ENCODE peak calls at places on chromosomes 12 and 14, in ten cellular contexts. One of them, this sample, is unnamed.

GRCh38 chr14:93587330-93587729 is 156.6 kb downstream of the UNC79 start:
- DNase-seq in H9: no peak
- DNase-seq in cardiac muscle cell: no peak
- DNase-seq in HepG2: no peak
- DNase-seq in BE2C: no peak
- DNase-seq in fibroblast of mammary gland: no peak
- DNase-seq in AG04450: no peak
- DNase-seq in ascending aorta: no peak
- DNase-seq in B cell: no peak
- DNase-seq in coronary artery: no peak
- DNase-seq in this sample: no peak

GRCh38 chr12:117684471-117684870 is 284.3 kb downstream of the KSR2 start:
- DNase-seq in B cell: no peak
- DNase-seq in ascending aorta: no peak
- DNase-seq in AG04450: no peak
- DNase-seq in coronary artery: no peak
- DNase-seq in fibroblast of mammary gland: no peak
- DNase-seq in HepG2: no peak
- DNase-seq in BE2C: no peak
- DNase-seq in cardiac muscle cell: no peak
- DNase-seq in H9: no peak
- DNase-seq in this sample: no peak

GRCh38 chr14:36346052-36346451 is 25.6 kb upstream of the MBIP start:
- DNase-seq in B cell: no peak
- DNase-seq in HepG2: no peak
- DNase-seq in fibroblast of mammary gland: no peak
- DNase-seq in coronary artery: no peak
- DNase-seq in H9: no peak
- DNase-seq in cardiac muscle cell: no peak
- DNase-seq in AG04450: no peak
- DNase-seq in BE2C: no peak
- DNase-seq in ascending aorta: no peak
- DNase-seq in this sample: no peak

GRCh38 chr14:77059276-77059934 is 30.9 kb upstream of the IRF2BPL start:
- DNase-seq in HepG2: peak
- DNase-seq in B cell: no peak
- DNase-seq in cardiac muscle cell: peak
- DNase-seq in fibroblast of mammary gland: peak
- DNase-seq in AG04450: no peak
- DNase-seq in H9: peak
- DNase-seq in coronary artery: no peak
- DNase-seq in ascending aorta: no peak
- DNase-seq in BE2C: peak
- DNase-seq in this sample: no peak

GRCh38 chr12:225012-225411 is 11.1 kb upstream of the SLC6A12 start:
- DNase-seq in cardiac muscle cell: no peak
- DNase-seq in coronary artery: peak
- DNase-seq in fibroblast of mammary gland: no peak
- DNase-seq in ascending aorta: no peak
- DNase-seq in AG04450: no peak
- DNase-seq in B cell: peak
- DNase-seq in HepG2: no peak
- DNase-seq in H9: peak
- DNase-seq in BE2C: no peak
- DNase-seq in this sample: no peak

GRCh38 chr14:79971330-79971729 is 240.0 kb downstream of the DIO2 start:
- DNase-seq in BE2C: no peak
- DNase-seq in HepG2: no peak
- DNase-seq in ascending aorta: no peak
- DNase-seq in coronary artery: no peak
- DNase-seq in cardiac muscle cell: no peak
- DNase-seq in B cell: no peak
- DNase-seq in AG04450: peak
- DNase-seq in fibroblast of mammary gland: peak
- DNase-seq in H9: no peak
- DNase-seq in this sample: no peak

GRCh38 chr14:98906123-98906995 is 365.6 kb downstream of the BCL11B start:
- DNase-seq in cardiac muscle cell: peak
- DNase-seq in H9: no peak
- DNase-seq in fibroblast of mammary gland: peak
- DNase-seq in B cell: no peak
- DNase-seq in ascending aorta: no peak
- DNase-seq in coronary artery: no peak
- DNase-seq in HepG2: peak
- DNase-seq in AG04450: no peak
- DNase-seq in BE2C: no peak
- DNase-seq in this sample: no peak

GRCh38 chr14:48792376-48793024 is 793.7 kb downstream of the RPS29 start:
- DNase-seq in ascending aorta: no peak
- DNase-seq in H9: peak
- DNase-seq in AG04450: no peak
- DNase-seq in fibroblast of mammary gland: no peak
- DNase-seq in B cell: no peak
- DNase-seq in cardiac muscle cell: no peak
- DNase-seq in HepG2: peak
- DNase-seq in BE2C: no peak
- DNase-seq in coronary artery: no peak
- DNase-seq in this sample: no peak

GRCh38 chr12:102776041-102776440 is 141.0 kb downstream of the PAH start:
- DNase-seq in B cell: no peak
- DNase-seq in H9: no peak
- DNase-seq in HepG2: no peak
- DNase-seq in cardiac muscle cell: no peak
- DNase-seq in BE2C: no peak
- DNase-seq in coronary artery: no peak
- DNase-seq in fibroblast of mammary gland: no peak
- DNase-seq in AG04450: no peak
- DNase-seq in ascending aorta: no peak
- DNase-seq in this sample: no peak

DNA sequence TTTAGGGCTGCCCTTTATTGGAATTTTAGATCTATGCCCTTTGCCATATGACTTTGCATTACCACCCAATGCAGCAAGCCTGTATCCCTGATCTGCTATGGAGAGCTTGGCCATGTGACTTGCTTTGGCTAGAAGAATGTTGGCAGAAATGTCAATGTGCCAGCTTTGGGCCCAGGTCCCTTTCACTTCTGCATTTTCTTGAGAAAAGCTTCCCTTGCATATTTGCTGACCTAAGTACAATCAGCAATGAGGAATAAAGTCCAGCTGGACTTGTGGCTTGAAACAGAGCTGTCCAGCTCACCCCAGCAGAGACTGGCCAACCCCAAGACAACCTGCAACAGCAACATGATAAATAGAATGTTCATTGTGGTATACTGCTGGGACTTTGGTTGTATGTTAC is 135.9 kb downstream of the PAH start:
- DNase-seq in fibroblast of mammary gland: no peak
- DNase-seq in coronary artery: no peak
- DNase-seq in cardiac muscle cell: no peak
- DNase-seq in HepG2: no peak
- DNase-seq in ascending aorta: no peak
- DNase-seq in H9: no peak
- DNase-seq in AG04450: no peak
- DNase-seq in B cell: no peak
- DNase-seq in BE2C: no peak
- DNase-seq in this sample: no peak
- TF ChIP-seq CTCF in fibroblast of mammary gland: no peak
- TF ChIP-seq CTCF in coronary artery: no peak
- TF ChIP-seq CTCF in cardiac muscle cell: no peak
- TF ChIP-seq CTCF in HepG2: no peak
- TF ChIP-seq CTCF in ascending aorta: no peak
- TF ChIP-seq CTCF in H9: no peak
- TF ChIP-seq CTCF in AG04450: no peak
- TF ChIP-seq CTCF in B cell: no peak
- TF ChIP-seq CTCF in BE2C: no peak
- TF ChIP-seq CTCF in this sample: no peak

GRCh38 chr14:50859296-50859624 is 12.6 kb upstream of the ABHD12B start:
- DNase-seq in B cell: no peak
- DNase-seq in HepG2: no peak
- DNase-seq in fibroblast of mammary gland: no peak
- DNase-seq in BE2C: no peak
- DNase-seq in cardiac muscle cell: no peak
- DNase-seq in H9: no peak
- DNase-seq in coronary artery: no peak
- DNase-seq in ascending aorta: no peak
- DNase-seq in AG04450: no peak
- DNase-seq in this sample: no peak

GRCh38 chr14:50853891-50854290 is 18.0 kb upstream of the ABHD12B start:
- DNase-seq in B cell: no peak
- DNase-seq in H9: no peak
- DNase-seq in ascending aorta: no peak
- DNase-seq in fibroblast of mammary gland: no peak
- DNase-seq in AG04450: no peak
- DNase-seq in HepG2: no peak
- DNase-seq in cardiac muscle cell: no peak
- DNase-seq in BE2C: no peak
- DNase-seq in coronary artery: no peak
- DNase-seq in this sample: no peak

GRCh38 chr14:50856660-50857059 is 15.2 kb upstream of the ABHD12B start:
- DNase-seq in fibroblast of mammary gland: no peak
- DNase-seq in AG04450: no peak
- DNase-seq in B cell: no peak
- DNase-seq in H9: no peak
- DNase-seq in HepG2: no peak
- DNase-seq in cardiac muscle cell: no peak
- DNase-seq in BE2C: no peak
- DNase-seq in ascending aorta: no peak
- DNase-seq in coronary artery: no peak
- DNase-seq in this sample: no peak

GRCh38 chr14:50854521-50854920 is 17.3 kb upstream of the ABHD12B start:
- DNase-seq in coronary artery: no peak
- DNase-seq in cardiac muscle cell: no peak
- DNase-seq in B cell: no peak
- DNase-seq in ascending aorta: no peak
- DNase-seq in fibroblast of mammary gland: no peak
- DNase-seq in BE2C: no peak
- DNase-seq in H9: no peak
- DNase-seq in AG04450: no peak
- DNase-seq in HepG2: no peak
- DNase-seq in this sample: no peak

DNA sequence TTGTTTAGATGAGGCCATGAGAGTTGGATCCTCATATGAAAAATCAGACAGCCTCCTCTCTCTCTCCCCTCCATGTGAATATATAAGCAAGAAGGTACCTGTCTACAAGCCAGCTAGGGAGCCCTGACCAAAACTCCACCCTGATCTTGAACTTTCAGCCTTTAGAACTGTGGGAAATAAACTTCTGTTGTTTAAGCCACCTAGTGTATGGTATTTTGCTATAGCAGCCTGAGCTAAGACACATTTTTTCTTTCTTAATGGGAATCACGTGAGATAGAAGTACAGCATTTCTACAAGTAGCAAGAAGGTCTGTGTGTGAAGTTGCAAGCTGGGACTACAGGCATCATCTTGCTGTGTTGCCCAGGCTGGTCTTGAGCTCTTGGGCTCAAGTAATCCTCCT is 16.3 kb upstream of the ABHD12B start:
- DNase-seq in ascending aorta: no peak
- DNase-seq in H9: no peak
- DNase-seq in B cell: no peak
- DNase-seq in AG04450: no peak
- DNase-seq in fibroblast of mammary gland: no peak
- DNase-seq in HepG2: no peak
- DNase-seq in coronary artery: no peak
- DNase-seq in BE2C: no peak
- DNase-seq in cardiac muscle cell: peak
- DNase-seq in this sample: no peak
- TF ChIP-seq CTCF in ascending aorta: no peak
- TF ChIP-seq CTCF in H9: peak
- TF ChIP-seq CTCF in B cell: no peak
- TF ChIP-seq CTCF in AG04450: peak
- TF ChIP-seq CTCF in fibroblast of mammary gland: peak
- TF ChIP-seq CTCF in HepG2: peak
- TF ChIP-seq CTCF in coronary artery: no peak
- TF ChIP-seq CTCF in BE2C: no peak
- TF ChIP-seq CTCF in cardiac muscle cell: peak
- TF ChIP-seq CTCF in this sample: no peak

GRCh38 chr14:89241265-89241664 is 175.8 kb downstream of the FOXN3 start:
- DNase-seq in BE2C: no peak
- DNase-seq in fibroblast of mammary gland: no peak
- DNase-seq in HepG2: no peak
- DNase-seq in coronary artery: peak
- DNase-seq in ascending aorta: no peak
- DNase-seq in B cell: no peak
- DNase-seq in AG04450: no peak
- DNase-seq in H9: no peak
- DNase-seq in cardiac muscle cell: no peak
- DNase-seq in this sample: no peak

GRCh38 chr14:89240414-89240813 is 176.6 kb downstream of the FOXN3 start:
- DNase-seq in fibroblast of mammary gland: peak
- DNase-seq in H9: no peak
- DNase-seq in coronary artery: no peak
- DNase-seq in HepG2: no peak
- DNase-seq in BE2C: no peak
- DNase-seq in cardiac muscle cell: peak
- DNase-seq in AG04450: peak
- DNase-seq in ascending aorta: no peak
- DNase-seq in B cell: no peak
- DNase-seq in this sample: no peak

GRCh38 chr14:89241934-89242670 is 174.9 kb downstream of the FOXN3 start:
- DNase-seq in fibroblast of mammary gland: no peak
- DNase-seq in AG04450: no peak
- DNase-seq in B cell: no peak
- DNase-seq in BE2C: no peak
- DNase-seq in H9: no peak
- DNase-seq in cardiac muscle cell: no peak
- DNase-seq in coronary artery: peak
- DNase-seq in ascending aorta: no peak
- DNase-seq in HepG2: no peak
- DNase-seq in this sample: no peak

GRCh38 chr14:89236846-89237245 is 180.2 kb downstream of the FOXN3 start:
- DNase-seq in AG04450: no peak
- DNase-seq in BE2C: no peak
- DNase-seq in fibroblast of mammary gland: peak
- DNase-seq in B cell: no peak
- DNase-seq in HepG2: no peak
- DNase-seq in H9: no peak
- DNase-seq in ascending aorta: no peak
- DNase-seq in cardiac muscle cell: no peak
- DNase-seq in coronary artery: no peak
- DNase-seq in this sample: no peak

DNA sequence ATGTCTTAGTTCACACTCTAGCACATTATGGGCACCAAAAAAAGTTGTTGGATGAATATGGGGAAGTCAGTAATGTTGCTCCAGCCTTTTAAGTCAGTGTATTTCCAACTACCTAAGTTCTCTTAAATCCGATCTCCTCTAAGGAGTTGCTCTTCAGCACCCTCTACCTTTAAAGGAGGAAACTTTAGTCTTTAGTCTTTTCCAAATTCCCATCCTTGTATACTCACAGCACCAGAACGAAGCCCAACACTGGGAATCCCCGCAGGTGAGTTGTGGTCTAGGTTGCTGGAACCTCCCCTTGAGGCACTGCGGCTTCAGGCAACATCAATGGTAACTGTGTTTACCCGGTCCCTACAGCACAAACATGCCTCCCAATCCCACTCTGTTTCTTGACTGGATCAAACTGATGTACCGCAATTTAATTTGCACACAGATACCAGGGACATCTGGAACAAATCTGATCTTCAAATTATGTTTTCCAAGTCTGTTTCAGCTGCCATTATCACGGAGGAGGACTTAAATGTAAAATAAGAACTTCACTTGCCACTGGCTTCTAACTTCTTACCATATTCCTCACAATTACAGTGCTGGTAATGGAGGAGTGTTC is 179.0 kb downstream of the FOXN3 start:
- DNase-seq in HepG2: no peak
- DNase-seq in B cell: no peak
- DNase-seq in coronary artery: no peak
- DNase-seq in BE2C: peak
- DNase-seq in ascending aorta: no peak
- DNase-seq in H9: peak
- DNase-seq in fibroblast of mammary gland: peak
- DNase-seq in AG04450: no peak
- DNase-seq in cardiac muscle cell: peak
- DNase-seq in this sample: no peak
- TF ChIP-seq CTCF in HepG2: no peak
- TF ChIP-seq CTCF in B cell: no peak
- TF ChIP-seq CTCF in coronary artery: peak
- TF ChIP-seq CTCF in BE2C: peak
- TF ChIP-seq CTCF in ascending aorta: peak
- TF ChIP-seq CTCF in H9: peak
- TF ChIP-seq CTCF in fibroblast of mammary gland: peak
- TF ChIP-seq CTCF in AG04450: peak
- TF ChIP-seq CTCF in cardiac muscle cell: peak
- TF ChIP-seq CTCF in this sample: no peak

GRCh38 chr12:96134200-96134599 is 60.0 kb upstream of the ELK3 start:
- DNase-seq in AG04450: no peak
- DNase-seq in ascending aorta: no peak
- DNase-seq in HepG2: no peak
- DNase-seq in H9: no peak
- DNase-seq in cardiac muscle cell: no peak
- DNase-seq in BE2C: no peak
- DNase-seq in coronary artery: no peak
- DNase-seq in fibroblast of mammary gland: no peak
- DNase-seq in B cell: no peak
- DNase-seq in this sample: no peak

GRCh38 chr12:96131230-96131788 is 62.9 kb upstream of the ELK3 start:
- DNase-seq in coronary artery: no peak
- DNase-seq in AG04450: no peak
- DNase-seq in B cell: no peak
- DNase-seq in fibroblast of mammary gland: no peak
- DNase-seq in HepG2: no peak
- DNase-seq in BE2C: no peak
- DNase-seq in ascending aorta: no peak
- DNase-seq in H9: no peak
- DNase-seq in cardiac muscle cell: no peak
- DNase-seq in this sample: no peak

GRCh38 chr12:96136129-96136528 is 58.0 kb upstream of the ELK3 start:
- DNase-seq in cardiac muscle cell: peak
- DNase-seq in BE2C: no peak
- DNase-seq in B cell: no peak
- DNase-seq in H9: no peak
- DNase-seq in fibroblast of mammary gland: peak
- DNase-seq in coronary artery: no peak
- DNase-seq in HepG2: no peak
- DNase-seq in AG04450: no peak
- DNase-seq in ascending aorta: no peak
- DNase-seq in this sample: no peak

GRCh38 chr12:96130396-96131059 is 63.6 kb upstream of the ELK3 start:
- DNase-seq in ascending aorta: no peak
- DNase-seq in HepG2: no peak
- DNase-seq in BE2C: no peak
- DNase-seq in AG04450: no peak
- DNase-seq in cardiac muscle cell: no peak
- DNase-seq in fibroblast of mammary gland: no peak
- DNase-seq in H9: no peak
- DNase-seq in B cell: no peak
- DNase-seq in coronary artery: no peak
- DNase-seq in this sample: no peak

GRCh38 chr12:96132819-96133218 is 61.4 kb upstream of the ELK3 start:
- DNase-seq in B cell: no peak
- DNase-seq in fibroblast of mammary gland: no peak
- DNase-seq in AG04450: no peak
- DNase-seq in BE2C: peak
- DNase-seq in HepG2: peak
- DNase-seq in coronary artery: no peak
- DNase-seq in ascending aorta: no peak
- DNase-seq in H9: no peak
- DNase-seq in cardiac muscle cell: no peak
- DNase-seq in this sample: no peak
- TF ChIP-seq CTCF in B cell: no peak
- TF ChIP-seq CTCF in fibroblast of mammary gland: no peak
- TF ChIP-seq CTCF in AG04450: no peak
- TF ChIP-seq CTCF in BE2C: peak
- TF ChIP-seq CTCF in HepG2: peak
- TF ChIP-seq CTCF in coronary artery: no peak
- TF ChIP-seq CTCF in ascending aorta: no peak
- TF ChIP-seq CTCF in H9: peak
- TF ChIP-seq CTCF in cardiac muscle cell: no peak
- TF ChIP-seq CTCF in this sample: no peak